ENCODE peak calls at places on chromosomes 13 and 19, in nine cellular contexts. V is GDM1; I is breast epithelium; L is left colon; O is activated T-helper 1 cell treated with anti-CD3 and anti-CD28 coated beads, Interleukin-12 subunit alpha, Interleukin-12 subunit beta, Interleukin-2, Interleukin-4 antibody, amounts not matched to agents 30 ng/mL and 10 ng/mL and 1 ng/mL, durations not matched to agents 14 hours and 24 hours and 36 hours; B is activated T-helper 2 cell treated with anti-CD3 and anti-CD28 coated beads, Interferon-gamma antibody, Interleukin-2, Interleukin-4, amounts not matched to agents 10 μg/mL and 5 μg/mL and 100 μg/mL, durations not matched to agents 14 hours and 24 hours and 36 hours; A is RWPE1; H is A172; W is Calu3. T is an unnamed sample.

GRCh38 chr13:51125495-51126226 is 14.6 kb upstream of the C13orf42 start:
- DNase-seq in L (no peak), B (no peak), I (no peak), O (peak), V (peak), W (peak), A (peak), H (peak), T (peak)

GRCh38 chr19:3459322-3459881 is 20.9 kb downstream of the SMIM24 start:
- DNase-seq in L (peak), A (peak), W (no peak), V (no peak), O (no peak), H (peak), B (no peak), I (peak), T (no peak)

GRCh38 chr19:35793381-35794165 is 18.2 kb downstream of the ARHGAP33 start:
- DNase-seq in I (no peak), W (peak), L (no peak), O (no peak), H (peak), B (no peak), A (no peak), V (no peak), T (no peak)

GRCh38 chr19:56253737-56254136 is 18.8 kb upstream of the EDDM13 start:
- DNase-seq in L (no peak), I (no peak), B (no peak), O (no peak), W (peak), H (peak), V (peak), A (peak), T (peak)

GRCh38 chr19:19054939-19055440 is 8.8 kb upstream of the SLC25A42 start:
- DNase-seq in B (no peak), I (no peak), L (no peak), A (no peak), H (no peak), W (no peak), O (no peak), V (no peak), T (no peak)

GRCh38 chr19:45528744-45529453 is 21.6 kb downstream of the VASP start:
- DNase-seq in A (peak), W (peak), V (no peak), B (no peak), H (no peak), I (peak), O (no peak), L (peak), T (no peak)

GRCh38 chr19:12974301-12975220 is 5.2 kb downstream of the DAND5 start:
- DNase-seq in B (no peak), I (no peak), L (no peak), W (no peak), V (no peak), O (no peak), A (no peak), H (no peak), T (no peak)

GRCh38 chr19:57056972-57057371 is 62.8 kb upstream of the USP29 start:
- DNase-seq in V (no peak), O (no peak), H (peak), W (no peak), L (peak), A (no peak), I (no peak), B (no peak), T (no peak)

GRCh38 chr13:112256716-112257497 is 119.2 kb upstream of the SPACA7 start:
- DNase-seq in O (no peak), A (no peak), L (no peak), I (no peak), W (no peak), V (no peak), B (no peak), H (no peak), T (no peak)

GRCh38 chr13:29933401-29933800 is 83.0 kb upstream of the UBL3 start:
- DNase-seq in O (no peak), L (no peak), A (no peak), W (no peak), V (no peak), I (no peak), B (no peak), H (no peak), T (no peak)

GRCh38 chr19:50380767-50381166 is 3.4 kb upstream of the POLD1 start:
- DNase-seq in B (no peak), V (no peak), L (no peak), I (no peak), A (no peak), O (no peak), W (no peak), H (no peak), T (no peak)

T was measured in KG1.